ENCODE peak calls at places on chromosome 19, in five cellular contexts. E is foreskin fibroblast, P is pancreas, B is ascending aorta, K is psoas muscle. A is an unnamed sample.

GRCh38 chr19:16378291-16378889 is 53.8 kb downstream of the KLF2 start:
- DNase-seq in K (peak), B (no peak), P (no peak), E (no peak), A (no peak)

GRCh38 chr19:8682472-8682871 is 16.1 kb downstream of the ACTL9 start:
- DNase-seq in P (no peak), E (no peak), B (no peak), K (no peak), A (no peak)

GRCh38 chr19:15247107-15248014 is 15.1 kb upstream of the EPHX3 start:
- DNase-seq in K (no peak), P (no peak), B (no peak), E (no peak), A (no peak)

GRCh38 chr19:28468701-28469459 is 744.1 kb downstream of the UQCRFS1 start:
- DNase-seq in P (peak), E (peak), B (no peak), K (no peak), A (peak)

GRCh38 chr19:8367327-8368001 is 3.5 kb downstream of the ANGPTL4 start:
- DNase-seq in E (peak), K (peak), B (no peak), P (peak), A (peak)

GRCh38 chr19:35048911-35049411 is 7.4 kb downstream of the HPN start:
- DNase-seq in B (no peak), K (peak), E (no peak), P (peak), A (no peak)

GRCh38 chr19:42122691-42123607 is 9.3 kb downstream of the POU2F2 start:
- DNase-seq in E (no peak), K (peak), B (no peak), P (no peak), A (no peak)

GRCh38 chr19:6737284-6737872 is at the start of gene GPR108:
- DNase-seq in K (peak), B (peak), P (peak), E (peak), A (peak)

GRCh38 chr19:33350538-33351309 is 22.8 kb upstream of the CEBPG start:
- DNase-seq in B (no peak), P (no peak), K (peak), E (no peak), A (peak)

GRCh38 chr19:5987077-5987818 is 9.3 kb upstream of the RANBP3 start:
- DNase-seq in E (peak), B (peak), K (peak), P (peak), A (peak)

GRCh38 chr19:41853344-41853743 is 6.7 kb upstream of the RPS19 start:
- DNase-seq in E (no peak), P (no peak), K (no peak), B (no peak), A (no peak)

GRCh38 chr19:4671182-4671851 is 1.2 kb upstream of the MYDGF start:
- DNase-seq in B (no peak), K (no peak), E (no peak), P (no peak), A (no peak)

GRCh38 chr19:3463959-3464796 is 16.1 kb downstream of the SMIM24 start:
- DNase-seq in K (no peak), E (no peak), P (peak), B (no peak), A (no peak)

GRCh38 chr19:4524808-4525562 is 6.7 kb upstream of the PLIN4 start:
- DNase-seq in P (peak), E (no peak), K (peak), B (no peak), A (no peak)

GRCh38 chr19:48616041-48616436 is 1.2 kb upstream of the FAM83E start:
- DNase-seq in B (no peak), E (no peak), P (peak), K (no peak), A (no peak)

GRCh38 chr19:13066933-13067831 is 35.5 kb downstream of the LYL1 start:
- DNase-seq in B (no peak), E (no peak), P (no peak), K (peak), A (no peak)

GRCh38 chr19:3851254-3852176 is 17.3 kb downstream of the ZFR2 start:
- DNase-seq in E (peak), K (no peak), P (no peak), B (no peak), A (no peak)

GRCh38 chr19:13613447-13613846 is 107.2 kb upstream of the CACNA1A start:
- DNase-seq in E (no peak), B (no peak), K (no peak), P (no peak), A (no peak)

GRCh38 chr19:38564981-38565685 is 52.6 kb downstream of the MAP4K1 start:
- DNase-seq in B (no peak), P (no peak), E (no peak), K (peak), A (no peak)
- H3K4me3 ChIP-seq in B (peak), P (peak), E (no peak), K (no peak), A (no peak)

GRCh38 chr19:49690073-49690655 is 752 bp upstream of the CPT1C start:
- DNase-seq in P (no peak), K (no peak), B (no peak), E (no peak), A (no peak)

GRCh38 chr19:49687566-49688316 is 1.7 kb upstream of the ADM5 start:
- DNase-seq in E (no peak), K (no peak), P (no peak), B (no peak), A (no peak)

GRCh38 chr19:49690656-49691242 is at the start of gene CPT1C:
- DNase-seq in K (peak), P (peak), E (peak), B (no peak), A (no peak)

GRCh38 chr19:49688531-49689132 is 762 bp upstream of the ADM5 start:
- DNase-seq in B (no peak), E (no peak), P (no peak), K (no peak), A (no peak)

GRCh38 chr19:49689133-49690072 is at the start of gene ADM5:
- DNase-seq in K (peak), E (no peak), B (no peak), P (peak), A (no peak)
- H3K4me3 ChIP-seq in K (peak), E (peak), B (peak), P (peak), A (peak)

DNA sequence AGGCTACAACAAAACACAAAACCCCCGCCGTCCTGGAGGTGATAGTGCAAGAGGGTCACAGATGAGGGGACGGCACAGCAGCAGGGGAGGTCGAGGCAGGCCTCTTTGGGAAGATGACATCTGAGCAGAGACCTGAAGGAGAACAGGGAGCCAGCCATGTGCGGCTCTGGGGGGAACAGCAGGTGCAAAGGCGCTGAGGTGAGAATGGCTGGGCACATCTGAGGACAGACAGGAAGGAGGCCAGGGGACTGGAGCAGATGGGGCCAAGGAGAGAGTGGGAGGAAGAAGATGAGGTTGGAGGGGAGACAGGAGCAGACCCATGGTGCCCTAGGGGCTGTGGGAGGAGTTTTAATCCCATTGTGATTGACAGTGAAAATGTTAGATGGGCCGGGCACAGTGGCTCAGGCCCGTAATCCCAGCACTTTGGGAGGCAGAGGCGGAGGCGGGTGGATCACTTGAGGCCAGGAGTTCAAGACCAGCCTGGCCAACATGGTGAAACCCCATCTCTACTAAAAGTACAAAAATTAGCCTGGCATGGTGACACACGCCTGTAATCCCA is 1.8 kb upstream of the CKM start:
- DNase-seq in B (no peak), P (no peak), E (no peak), K (no peak), A (no peak)
- H3K4me3 ChIP-seq in B (no peak), P (no peak), E (no peak), K (peak), A (no peak)

GRCh38 chr19:2237869-2238153 is 1.2 kb downstream of the SF3A2 start:
- DNase-seq in B (no peak), E (no peak), P (no peak), K (no peak), A (no peak)

GRCh38 chr19:2240881-2241760 is 4.5 kb downstream of the SF3A2 start:
- DNase-seq in B (no peak), E (no peak), K (no peak), P (peak), A (no peak)

GRCh38 chr19:2239173-2239572 is 2.5 kb downstream of the SF3A2 start:
- DNase-seq in K (no peak), E (no peak), B (no peak), P (no peak), A (no peak)

GRCh38 chr19:2242092-2242537 is 5.5 kb downstream of the SF3A2 start:
- DNase-seq in B (no peak), P (peak), E (no peak), K (no peak), A (no peak)

DNA sequence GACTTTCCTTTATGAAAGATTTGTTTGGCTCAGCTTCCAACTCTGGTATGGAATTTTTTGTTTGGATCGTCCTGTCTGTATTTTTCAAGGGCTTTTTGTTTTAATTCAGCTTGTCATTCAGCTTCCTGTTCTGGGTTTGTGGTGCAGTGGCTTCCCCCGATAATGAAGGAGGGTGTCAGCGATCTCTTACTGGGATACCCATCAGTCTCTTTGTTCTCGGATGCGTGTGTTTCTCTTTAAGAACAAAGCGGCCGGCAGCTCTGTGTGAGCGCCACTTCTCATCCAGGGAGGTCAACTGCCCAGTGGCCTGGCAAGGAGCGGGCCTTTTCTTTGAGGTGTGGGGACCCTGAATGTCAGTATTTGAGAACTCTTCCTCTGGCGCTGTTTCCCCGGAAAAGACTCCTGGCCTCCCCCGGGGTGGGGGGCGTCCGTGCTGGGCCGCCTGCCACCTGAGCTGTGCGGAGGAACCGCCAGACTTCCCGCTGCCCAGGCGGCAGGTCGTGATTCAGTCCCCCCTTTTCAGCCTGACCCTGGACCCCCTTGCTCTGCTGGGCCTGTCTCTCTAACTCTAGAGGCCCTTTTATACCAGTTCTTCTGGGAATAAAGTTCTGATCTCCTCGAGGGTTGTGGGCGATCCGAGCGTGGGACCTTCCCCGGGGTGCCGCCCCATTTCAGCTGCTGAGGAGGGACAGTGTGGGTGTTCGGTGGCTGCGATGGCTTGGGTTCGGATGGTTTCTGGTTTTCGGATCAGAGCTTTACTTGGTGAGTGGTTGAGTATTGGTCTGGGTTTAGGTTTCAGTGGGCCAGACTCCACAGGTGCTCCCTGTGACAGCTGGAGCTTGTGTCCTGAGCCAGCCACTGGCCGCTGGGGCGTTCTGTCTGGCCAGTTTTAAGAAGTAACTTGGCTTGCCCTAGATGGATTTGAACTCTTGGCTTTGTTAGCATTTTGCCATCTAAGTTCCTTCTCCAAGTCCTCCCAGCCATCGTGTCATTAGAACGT is 3.4 kb downstream of the SF3A2 start:
- DNase-seq in B (no peak), K (no peak), P (peak), E (peak), A (no peak)
- H3K4me3 ChIP-seq in B (peak), K (peak), P (peak), E (peak), A (peak)

DNA sequence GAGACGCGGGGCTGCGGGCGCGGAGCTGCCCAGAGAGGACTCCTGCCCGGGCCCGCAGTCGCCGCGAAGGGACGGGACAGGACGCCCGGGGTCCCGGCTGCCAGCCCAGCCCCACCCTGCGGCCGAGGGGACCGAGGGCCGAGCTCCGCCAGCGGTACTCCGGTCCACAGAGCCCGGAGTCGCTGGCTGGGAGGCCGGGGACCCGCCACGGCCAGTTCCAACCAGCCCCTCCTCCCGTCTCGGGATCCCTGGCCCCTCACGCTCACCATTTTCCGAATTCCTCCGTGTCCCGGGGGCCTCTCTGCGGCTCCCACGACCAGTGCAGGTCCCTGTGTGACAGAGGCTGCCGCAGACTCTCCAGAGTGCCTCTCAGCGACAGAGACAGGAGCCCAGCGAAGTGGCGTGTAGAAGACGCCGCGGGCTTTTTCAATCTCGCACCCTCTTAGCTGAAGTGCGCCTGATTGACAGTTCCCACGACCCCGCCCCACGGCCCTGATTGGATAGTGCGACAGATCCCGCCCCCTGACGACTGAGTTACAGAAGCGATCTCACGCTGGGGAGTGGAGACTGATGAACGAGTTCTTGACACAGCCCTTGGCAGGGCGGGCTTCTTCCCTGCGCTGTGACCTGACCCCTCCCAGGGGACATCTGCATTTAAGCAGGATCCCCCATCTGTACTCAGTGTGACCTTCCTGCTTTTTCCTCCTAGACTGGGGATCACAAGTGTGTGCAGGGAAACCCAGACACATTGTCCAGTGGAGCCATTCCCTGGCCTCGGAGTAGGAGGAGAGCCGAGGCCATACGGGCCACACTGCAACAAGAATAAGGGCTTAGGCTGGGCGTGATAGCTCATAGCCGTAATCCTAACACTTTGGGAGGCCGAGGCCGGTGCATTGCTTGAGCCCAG is 44.0 kb downstream of the ZNF823 start:
- DNase-seq in E (peak), P (peak), B (peak), K (peak), A (peak)
- H3K4me3 ChIP-seq in E (peak), P (peak), B (peak), K (peak), A (peak)

A was measured in AG09309.